ENCODE peak calls at places on chromosomes 3 and 15, in ten cellular contexts. O is ovary; P is kidney epithelial cell; U is tibial artery; R is fibroblast of mammary gland; B is Calu3; F is CD4-positive, alpha-beta T cell; C is left ventricle myocardium inferior; Z is right lobe of liver; E is mucosa of descending colon. W is an unnamed sample.
A peak's percentile ranks its signal among the peaks of the same experiment; 100 is the strongest.

GRCh38 chr15:40061212-40061901 is 22.4 kb upstream of the SRP14 start:
- DNase-seq in Z (no peak), O (no peak), R (no peak), B (no peak), E (no peak), F (no peak), P (no peak), C (no peak), U (peak; percentile 4), W (peak; percentile 17)

GRCh38 chr3:21562225-21562624 is 188.8 kb downstream of the ZNF385D start:
- DNase-seq in P (no peak), B (no peak), O (no peak), E (no peak), Z (no peak), C (no peak), R (peak; percentile 45), F (no peak), U (no peak), W (no peak)

GRCh38 chr3:170469151-170470062 is 50.7 kb downstream of the CLDN11 start:
- DNase-seq in E (no peak), F (no peak), C (no peak), U (no peak), P (peak; percentile 55), R (peak; percentile 97), Z (no peak), B (peak; percentile 40), O (peak; percentile 33), W (no peak)

GRCh38 chr3:52535411-52536111 is 844 bp upstream of the UQCC5 start:
- DNase-seq in R (no peak), P (no peak), E (peak; percentile 25), O (no peak), U (no peak), F (no peak), B (no peak), C (no peak), Z (no peak), W (peak; percentile 56)

GRCh38 chr3:31196881-31197364 is 302.5 kb upstream of the GADL1 start:
- DNase-seq in U (peak; percentile 59), Z (no peak), O (peak; percentile 34), B (no peak), F (no peak), P (no peak), E (no peak), R (peak; percentile 72), C (peak; percentile 18), W (no peak)

GRCh38 chr3:107643038-107643883 is 120.5 kb downstream of the BBX start:
- DNase-seq in O (no peak), F (no peak), R (peak; percentile 26), B (peak; percentile 10), C (no peak), Z (no peak), P (no peak), U (no peak), E (no peak), W (no peak)

GRCh38 chr15:25930931-25931330 is 67.8 kb upstream of the ATP10A start:
- DNase-seq in B (no peak), R (peak; percentile 60), F (no peak), U (no peak), E (no peak), Z (no peak), P (no peak), O (no peak), C (no peak), W (no peak)

GRCh38 chr3:62084558-62084957 is 288.8 kb downstream of the FEZF2 start:
- DNase-seq in P (peak; percentile 42), R (no peak), Z (no peak), B (no peak), C (no peak), F (no peak), E (no peak), U (no peak), O (no peak), W (no peak)

GRCh38 chr3:82940124-82940523 is 1178.7 kb upstream of the GBE1 start:
- DNase-seq in P (no peak), R (no peak), B (no peak), E (no peak), C (no peak), U (no peak), F (no peak), O (peak; percentile 3), Z (peak; percentile 42), W (peak; percentile 57)

GRCh38 chr15:36415643-36416042 is 163.8 kb upstream of the CDIN1 start:
- DNase-seq in Z (no peak), P (no peak), C (no peak), U (no peak), O (no peak), R (peak; percentile 75), B (no peak), E (no peak), F (no peak), W (no peak)

GRCh38 chr3:117234321-117234720 is 524.7 kb downstream of the TUSC7 start:
- DNase-seq in U (no peak), O (no peak), Z (no peak), R (no peak), F (no peak), B (no peak), C (no peak), P (no peak), E (no peak), W (no peak)

DNA sequence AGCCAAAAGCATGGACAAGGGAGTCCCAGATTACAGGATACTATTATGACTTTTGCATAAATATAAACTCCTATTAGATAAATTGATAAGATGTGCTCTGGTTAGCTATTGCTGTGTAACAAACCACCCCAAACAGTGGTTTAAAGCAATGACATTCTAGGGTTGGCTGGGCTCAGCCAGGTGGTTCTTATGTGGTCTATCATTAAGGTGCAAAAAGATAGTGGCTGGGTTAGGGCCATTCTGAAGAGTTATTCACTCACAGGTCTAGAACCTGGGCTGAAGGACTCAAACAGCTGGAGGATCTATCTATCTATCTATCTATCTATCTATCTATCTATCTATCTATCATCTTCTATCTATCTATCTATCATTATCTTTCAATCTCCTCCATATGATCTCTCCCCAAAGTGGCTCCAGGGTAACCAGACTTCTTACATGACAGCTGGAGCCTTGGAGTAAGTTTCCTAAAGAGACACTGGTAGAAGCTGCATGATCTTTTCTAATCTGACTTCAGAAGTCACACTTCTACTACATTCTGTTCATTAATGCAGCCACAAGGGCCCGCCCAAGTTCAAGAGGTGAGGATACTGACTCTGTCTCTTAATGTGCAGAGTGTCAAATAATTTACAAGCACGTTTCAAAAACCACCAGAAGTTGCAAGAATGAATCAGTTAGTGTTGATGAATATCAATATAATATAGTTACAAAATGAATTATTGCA is 74.9 kb upstream of the XCR1 start:
- DNase-seq in Z (no peak), C (no peak), E (no peak), U (no peak), O (no peak), F (no peak), R (no peak), B (no peak), P (no peak), W (no peak)
- TF ChIP-seq CTCF in Z (no peak), C (no peak), E (no peak), U (no peak), O (no peak), F (no peak), R (no peak), B (no peak), P (no peak), W (no peak)

GRCh38 chr3:74435631-74436030 is 178.8 kb downstream of the CNTN3 start:
- DNase-seq in O (no peak), E (no peak), P (no peak), C (no peak), F (no peak), Z (peak; percentile 53), R (no peak), U (no peak), B (no peak), W (no peak)
- TF ChIP-seq CTCF in O (no peak), E (no peak), P (no peak), C (no peak), F (no peak), Z (no peak), R (no peak), U (no peak), B (no peak), W (no peak)

DNA sequence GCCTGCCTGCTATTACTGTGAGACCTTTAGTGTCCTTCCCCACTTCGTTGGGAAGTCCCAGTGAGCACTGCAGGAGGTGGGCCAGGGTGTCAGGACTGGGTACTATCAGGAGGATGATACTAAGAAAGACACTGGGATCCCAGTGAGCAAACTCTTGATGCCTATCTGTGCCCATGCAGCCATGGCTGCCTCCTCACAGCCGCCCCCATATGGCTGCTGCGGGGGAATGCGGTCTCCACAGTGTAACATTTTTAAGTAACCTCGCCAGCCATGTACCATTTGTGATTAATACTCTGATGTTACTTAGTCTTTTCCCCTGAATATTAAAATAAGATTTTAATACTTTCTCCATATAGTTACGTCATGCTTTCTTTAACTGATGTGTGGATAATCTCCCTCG is 312.2 kb downstream of the RYR3 start:
- DNase-seq in P (no peak), U (no peak), C (no peak), E (no peak), B (no peak), O (no peak), R (no peak), Z (no peak), F (no peak), W (no peak)
- TF ChIP-seq CTCF in P (no peak), U (no peak), C (no peak), E (no peak), B (no peak), O (no peak), R (peak; percentile 5), Z (no peak), F (no peak), W (no peak)

DNA sequence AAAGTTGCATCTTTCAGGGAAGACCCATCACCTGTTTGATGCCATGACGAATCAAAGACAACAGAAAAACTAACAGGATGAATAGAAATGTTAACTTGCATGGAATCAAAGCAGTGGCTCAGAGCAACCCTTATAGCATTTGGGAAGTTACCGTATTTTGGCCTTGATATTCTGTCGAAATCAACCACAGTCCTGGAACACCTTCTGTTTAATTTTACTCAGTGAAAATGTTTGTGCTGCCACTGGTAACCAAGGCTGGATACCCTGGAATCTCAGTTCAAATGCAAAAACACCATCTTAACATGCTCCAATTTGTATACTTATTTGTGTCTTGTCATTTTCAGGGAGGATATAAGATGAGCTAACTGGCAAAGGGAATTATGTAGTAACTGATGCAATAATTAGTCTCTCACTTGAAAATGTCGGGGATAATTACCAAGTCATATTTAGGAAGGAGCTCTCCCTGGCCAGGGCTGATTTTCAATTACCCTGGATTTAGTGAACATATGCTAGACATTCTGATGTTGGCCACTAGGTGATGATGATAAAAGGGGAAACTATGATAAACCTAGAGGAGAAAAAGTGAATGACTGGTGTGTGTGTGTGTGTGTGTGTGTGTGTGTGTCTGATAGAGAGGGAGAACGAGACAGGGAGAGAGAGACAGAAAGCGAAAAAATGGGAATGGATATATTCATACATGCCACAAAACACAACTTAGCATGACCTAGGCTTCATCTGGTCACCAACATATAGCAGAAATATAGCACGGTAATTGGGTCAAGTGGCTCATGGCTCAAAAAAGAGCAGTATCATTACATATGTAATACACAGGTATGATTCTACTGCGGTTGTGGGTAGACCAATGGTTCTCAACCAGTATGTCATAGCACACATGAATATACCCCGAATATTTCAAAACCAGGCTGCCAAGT is 19.0 kb upstream of the PRICKLE2 start:
- DNase-seq in P (no peak), O (no peak), R (peak; percentile 60), B (peak; percentile 32), C (no peak), F (no peak), U (no peak), Z (no peak), E (no peak), W (no peak)
- TF ChIP-seq CTCF in P (peak; percentile 57), O (no peak), R (peak; percentile 58), B (peak; percentile 38), C (no peak), F (no peak), U (no peak), Z (peak; percentile 28), E (no peak), W (peak; percentile 23)

GRCh38 chr3:136949708-136950107 is 8.1 kb upstream of the IL20RB start:
- DNase-seq in U (no peak), O (no peak), Z (no peak), B (no peak), R (peak; percentile 36), P (no peak), E (no peak), F (no peak), C (no peak), W (no peak)
- TF ChIP-seq CTCF in U (no peak), O (no peak), Z (peak; percentile 23), B (peak; percentile 27), R (peak; percentile 31), P (peak; percentile 11), E (no peak), F (no peak), C (peak; percentile 35), W (no peak)

W was measured in spleen.